ENCODE peak calls at places on chromosomes 1 and 21, in five cellular contexts. L is ACHN, F is NCI-H1694, S is MV-4-11, R is pancreas. B is an unnamed sample.

GRCh38 chr1:14774988-14775387 is 176.5 kb downstream of the KAZN start:
- DNase-seq in L (no peak), R (no peak), S (no peak), F (no peak), B (no peak)

GRCh38 chr1:67650061-67650460 is 34.9 kb upstream of the GADD45A start:
- DNase-seq in R (no peak), S (no peak), L (no peak), F (no peak), B (no peak)

GRCh38 chr1:56098956-56099355 is 480.4 kb downstream of the PLPP3 start:
- DNase-seq in F (peak; percentile 3), S (no peak), L (no peak), R (no peak), B (peak; percentile 21)

GRCh38 chr21:38467911-38468310 is 30.4 kb downstream of the ERG start:
- DNase-seq in S (no peak), F (no peak), L (no peak), R (no peak), B (no peak)

GRCh38 chr1:51569284-51570062 is 47.4 kb upstream of the OSBPL9 start:
- DNase-seq in F (peak; percentile 29), S (peak; percentile 28), R (no peak), L (peak; percentile 60), B (peak; percentile 58)

GRCh38 chr1:19341201-19342076 is 29.3 kb downstream of the SLC66A1 start:
- DNase-seq in L (peak; percentile 78), S (peak; percentile 60), R (peak; percentile 88), F (peak; percentile 26), B (peak; percentile 81)

GRCh38 chr1:89971600-89971999 is 23.3 kb upstream of the ZNF326 start:
- DNase-seq in S (no peak), F (no peak), R (no peak), L (no peak), B (peak; percentile 3)

GRCh38 chr1:30149226-30149625 is 574.2 kb downstream of the MATN1 start:
- DNase-seq in L (no peak), S (no peak), F (no peak), R (no peak), B (no peak)

GRCh38 chr1:219752645-219753044 is 139.7 kb upstream of the ZC3H11B start:
- DNase-seq in F (no peak), S (no peak), R (no peak), L (no peak), B (no peak)

GRCh38 chr1:218538341-218538740 is 193.2 kb downstream of the TGFB2 start:
- DNase-seq in S (no peak), F (no peak), L (no peak), R (no peak), B (no peak)

GRCh38 chr1:110477041-110477440 is 26.1 kb downstream of the PROK1 start:
- DNase-seq in L (peak; percentile 47), F (no peak), S (peak; percentile 19), R (no peak), B (peak; percentile 25)

GRCh38 chr1:67230539-67230938 is 64.3 kb downstream of the IL23R start:
- DNase-seq in R (no peak), F (no peak), S (no peak), L (no peak), B (no peak)

GRCh38 chr21:36463991-36464390 is 15.9 kb downstream of the CLDN14 start:
- DNase-seq in R (no peak), F (no peak), S (no peak), L (no peak), B (no peak)

B was measured in adipocyte.